ENCODE peak calls at places on chromosomes 4 and X, in four cellular contexts. V is K562, H is HepG2, P is GM12878. F is an unnamed sample.

GRCh38 chr4:107133965-107134364 is 97.9 kb upstream of the DKK2 start:
- DNase-seq in H (no peak), V (no peak), P (no peak), F (no peak)

GRCh38 chr4:57148831-57149230 is 38.6 kb upstream of the IGFBP7 start:
- DNase-seq in V (no peak), H (no peak), P (no peak), F (no peak)

GRCh38 chr4:73870260-73870659 is 1.1 kb downstream of the CXCL1 start:
- DNase-seq in H (no peak), P (no peak), V (no peak), F (no peak)

GRCh38 chr4:11503166-11503565 is 74.5 kb upstream of the HS3ST1 start:
- DNase-seq in P (no peak), V (no peak), H (no peak), F (no peak)

GRCh38 chr4:121950680-121951569 is 935 bp downstream of the TRPC3 start:
- DNase-seq in H (no peak), V (peak; percentile 11), P (no peak), F (peak; percentile 58)

GRCh38 chr4:177511611-177512010 is 69.4 kb upstream of the AGA start:
- DNase-seq in V (no peak), P (no peak), H (no peak), F (no peak)

GRCh38 chr4:144421839-144422565 is 224.0 kb upstream of the HHIP start:
- DNase-seq in H (no peak), V (no peak), P (no peak), F (no peak)

GRCh38 chr4:90081432-90082195 is 45.6 kb upstream of the CCSER1 start:
- DNase-seq in P (no peak), V (no peak), H (no peak), F (no peak)

GRCh38 chr4:78654809-78655208 is 103.2 kb downstream of the ANXA3 start:
- DNase-seq in H (no peak), V (no peak), P (no peak), F (no peak)

GRCh38 chr4:181650033-181650825 is 593.0 kb upstream of the TENM3 start:
- DNase-seq in P (no peak), H (no peak), V (no peak), F (no peak)

GRCh38 chr4:24966076-24966475 is 53.2 kb upstream of the CCDC149 start:
- DNase-seq in H (no peak), V (no peak), P (no peak), F (no peak)

GRCh38 chrX:20664774-20665173 is 398.1 kb upstream of the RPS6KA3 start:
- DNase-seq in V (no peak), H (no peak), P (no peak), F (no peak)

GRCh38 chr4:146520894-146521542 is 722 bp downstream of the SLC10A7 start:
- DNase-seq in H (peak; percentile 71), V (peak; percentile 31), P (peak; percentile 32), F (peak; percentile 37)

GRCh38 chrX:323721-324628 is 5.4 kb upstream of the GTPBP6 start:
- DNase-seq in V (no peak), P (no peak), H (peak; percentile 68), F (peak; percentile 28)

GRCh38 chrX:20267924-20268701 is 1.4 kb upstream of the RPS6KA3 start:
- DNase-seq in H (no peak), P (no peak), V (peak; percentile 8), F (no peak)

GRCh38 chr4:101277661-101278060 is 69.7 kb downstream of the PPP3CA start:
- DNase-seq in H (no peak), P (no peak), V (no peak), F (no peak)

GRCh38 chrX:135737361-135738071 is 24.1 kb downstream of the CT45A1 start:
- DNase-seq in P (no peak), V (no peak), H (no peak), F (no peak)

GRCh38 chr4:100843897-100844296 is 326.1 kb upstream of the EMCN start:
- DNase-seq in P (no peak), H (no peak), V (no peak), F (no peak)

GRCh38 chr4:153156263-153156662 is 48.0 kb upstream of the TRIM2 start:
- DNase-seq in V (peak; percentile 35), P (no peak), H (no peak), F (no peak)

GRCh38 chr4:76562851-76563803 is 128.1 kb downstream of the SHROOM3 start:
- DNase-seq in P (no peak), V (no peak), H (peak; percentile 12), F (no peak)

GRCh38 chr4:57195622-57196021 is 85.4 kb upstream of the IGFBP7 start:
- DNase-seq in P (no peak), V (no peak), H (no peak), F (no peak)

GRCh38 chr4:132683957-132684356 is 465.1 kb upstream of the PCDH10 start:
- DNase-seq in V (no peak), P (no peak), H (no peak), F (no peak)

GRCh38 chr4:152045397-152045780 is 284.6 kb upstream of the GATB start:
- DNase-seq in V (no peak), H (no peak), P (no peak), F (no peak)

GRCh38 chr4:188305690-188306089 is 166.4 kb downstream of the TRIML1 start:
- DNase-seq in P (no peak), V (no peak), H (no peak), F (no peak)

GRCh38 chr4:88735554-88735953 is 37.9 kb upstream of the NAP1L5 start:
- DNase-seq in H (no peak), V (no peak), P (no peak), F (no peak)

GRCh38 chrX:56729152-56729557 is at the start of gene NBDY:
- DNase-seq in V (peak; percentile 4), H (no peak), P (no peak), F (peak; percentile 46)

GRCh38 chr4:146274774-146275173 is 60.4 kb downstream of the REELD1 start:
- DNase-seq in V (no peak), H (no peak), P (no peak), F (no peak)

GRCh38 chrX:30831082-30831481 is 58.0 kb downstream of the TAB3 start:
- DNase-seq in P (no peak), H (no peak), V (no peak), F (no peak)

GRCh38 chr4:127140306-127140705 is 492.5 kb upstream of the INTU start:
- DNase-seq in H (no peak), P (no peak), V (no peak), F (no peak)

GRCh38 chr4:47824844-47825243 is 13.0 kb downstream of the CORIN start:
- DNase-seq in P (no peak), H (no peak), V (no peak), F (no peak)

GRCh38 chr4:165177725-165178666 is 29.4 kb upstream of the KLHL2 start:
- DNase-seq in V (no peak), P (peak; percentile 11), H (no peak), F (no peak)

GRCh38 chr4:71322425-71322824 is 16.4 kb upstream of the SLC4A4 start:
- DNase-seq in P (no peak), H (no peak), V (no peak), F (no peak)

GRCh38 chr4:5968246-5968645 is 50.0 kb downstream of the C4orf50 start:
- DNase-seq in V (no peak), H (no peak), P (no peak), F (no peak)

GRCh38 chrX:139203681-139204575 is 326.6 kb upstream of the F9 start:
- DNase-seq in V (peak; percentile 28), H (no peak), P (no peak), F (peak; percentile 33)

GRCh38 chr4:37693450-37694190 is 7.4 kb upstream of the RELL1 start:
- DNase-seq in P (no peak), H (no peak), V (no peak), F (no peak)

GRCh38 chrX:9493936-9494335 is 29.1 kb downstream of the TBL1X start:
- DNase-seq in H (no peak), V (no peak), P (no peak), F (no peak)
- TF ChIP-seq TARDBP in H (no peak), V (no peak), P (no peak), F (no peak)

GRCh38 chrX:37331546-37331945 is 17.6 kb upstream of the PRRG1 start:
- DNase-seq in H (no peak), V (no peak), P (no peak), F (no peak)

GRCh38 chrX:37330642-37331041 is 18.5 kb upstream of the PRRG1 start:
- DNase-seq in V (no peak), P (no peak), H (no peak), F (no peak)

GRCh38 chrX:37332987-37333658 is 16.0 kb upstream of the PRRG1 start:
- DNase-seq in V (no peak), P (no peak), H (no peak), F (no peak)
- TF ChIP-seq FOXM1 in V (no peak), P (no peak), H (no peak), F (no peak)

GRCh38 chrX:53694642-53695041 is 8.1 kb upstream of the HUWE1 start:
- DNase-seq in H (no peak), P (no peak), V (no peak), F (no peak)

DNA sequence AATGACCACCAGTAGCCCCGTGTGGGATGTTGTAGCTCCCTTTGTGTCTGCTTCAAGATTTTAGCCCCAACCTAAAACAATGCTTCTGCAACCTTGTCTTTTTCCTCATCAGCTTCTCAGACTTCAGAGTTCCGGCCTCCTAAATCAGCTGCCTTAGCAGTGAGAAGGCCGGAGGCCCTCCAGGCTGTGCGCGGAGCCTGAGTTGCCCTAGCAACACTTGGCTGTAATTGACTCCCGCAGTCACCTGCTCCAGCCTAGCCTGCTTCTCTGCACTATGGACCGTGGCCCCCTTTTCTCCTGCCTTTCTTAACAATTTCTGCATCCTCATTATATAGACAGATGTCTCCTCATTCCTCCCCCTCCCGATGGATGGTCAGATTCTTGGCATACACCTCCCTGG is 9.4 kb upstream of the HUWE1 start:
- DNase-seq in H (no peak), P (no peak), V (no peak), F (peak; percentile 20)
- TF ChIP-seq TARDBP in H (no peak), P (no peak), V (no peak), F (no peak)

DNA sequence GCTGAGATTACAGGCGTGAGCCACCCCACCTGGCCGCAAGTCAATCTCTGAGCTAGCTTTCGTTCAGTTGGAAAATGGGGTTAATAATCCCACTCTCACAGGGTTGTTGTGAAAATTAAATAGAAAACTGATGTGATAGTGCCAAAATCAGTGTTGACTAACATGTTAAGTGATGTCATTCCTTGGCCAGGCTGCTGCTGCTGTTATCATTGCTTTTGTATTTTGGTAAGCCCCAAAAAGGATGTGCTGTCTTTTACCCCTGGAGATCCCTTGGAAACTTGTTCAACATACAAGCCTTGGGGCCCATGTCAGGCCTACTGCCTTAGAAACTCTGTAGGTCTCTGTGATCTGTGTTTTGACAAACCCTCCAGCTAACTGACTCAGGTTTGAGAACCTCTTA is 106.3 kb downstream of the AFF1 start:
- DNase-seq in V (no peak), P (no peak), H (no peak), F (no peak)
- TF ChIP-seq FOXM1 in V (no peak), P (no peak), H (no peak), F (no peak)

GRCh38 chr4:32140636-32141035 is 1420.5 kb downstream of the PCDH7 start:
- DNase-seq in H (no peak), V (no peak), P (no peak), F (no peak)
- TF ChIP-seq TARDBP in H (no peak), V (no peak), P (no peak), F (no peak)

DNA sequence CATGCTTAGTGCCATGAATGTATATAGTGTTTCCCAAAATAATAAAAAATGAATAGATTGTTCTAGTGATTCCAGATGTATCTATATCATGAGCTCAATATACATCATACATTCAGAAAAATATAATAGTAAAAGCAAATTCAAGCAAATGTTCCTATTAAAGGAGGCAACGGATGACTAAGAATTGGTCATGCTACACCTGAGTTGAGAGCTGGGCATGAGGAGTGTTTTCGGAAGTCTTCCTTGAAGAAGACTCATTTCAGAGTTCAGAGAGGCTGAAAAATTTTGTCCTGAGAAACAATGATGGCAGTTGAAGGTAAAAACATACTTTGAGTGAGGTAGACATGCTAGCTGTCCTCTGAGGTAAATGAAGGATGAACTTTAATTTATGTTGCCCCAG is 79.3 kb upstream of the IL1RAPL2 start:
- DNase-seq in V (no peak), H (no peak), P (no peak), F (no peak)
- TF ChIP-seq FOXM1 in V (no peak), H (no peak), P (no peak), F (no peak)

F was measured in HEK293T.